ENCODE peak calls at places on chromosome 17, in ten cellular contexts. I is body of pancreas, H is A549, Y is uterus, B is sigmoid colon, E is stomach, L is upper lobe of left lung, X is ovary, Q is right lobe of liver, K is breast epithelium. Z is an unnamed sample.
A peak's percentile ranks its signal among the peaks of the same experiment; 100 is the strongest.

GRCh38 chr17:10151667-10152496 is 46.5 kb downstream of the GAS7 start:
- DNase-seq in I (no peak), H (no peak), Y (no peak), B (peak; percentile 74), E (peak; percentile 27), L (no peak), X (no peak), Q (no peak), K (no peak), Z (peak; percentile 37)

GRCh38 chr17:21033350-21033749 is 9.5 kb downstream of the USP22 start:
- DNase-seq in I (no peak), H (no peak), Y (no peak), B (no peak), E (no peak), L (no peak), X (no peak), Q (no peak), K (no peak), Z (no peak)

GRCh38 chr17:17439971-17440843 is 36.6 kb upstream of the MED9 start:
- DNase-seq in I (peak; percentile 67), H (peak; percentile 91), Y (no peak), B (no peak), E (peak; percentile 80), L (no peak), X (no peak), Q (peak; percentile 55), K (no peak), Z (peak; percentile 59)

GRCh38 chr17:27415090-27415795 is 41.0 kb upstream of the KSR1 start:
- DNase-seq in I (no peak), H (no peak), Y (no peak), B (peak; percentile 44), E (no peak), L (no peak), X (no peak), Q (no peak), K (no peak), Z (no peak)

GRCh38 chr17:12358477-12358876 is 307.2 kb upstream of the MYOCD start:
- DNase-seq in I (no peak), H (no peak), Y (peak; percentile 26), B (peak; percentile 84), E (no peak), L (peak; percentile 67), X (no peak), Q (no peak), K (no peak), Z (no peak)

GRCh38 chr17:75898791-75899190 is 2.0 kb upstream of the TRIM65 start:
- DNase-seq in I (no peak), H (no peak), Y (no peak), B (peak; percentile 64), E (no peak), L (peak; percentile 64), X (no peak), Q (no peak), K (no peak), Z (no peak)

GRCh38 chr17:71378741-71379140 is 742.1 kb upstream of the SOX9 start:
- DNase-seq in I (no peak), H (no peak), Y (no peak), B (no peak), E (no peak), L (no peak), X (no peak), Q (no peak), K (no peak), Z (no peak)

GRCh38 chr17:53749178-53749577 is 73.5 kb upstream of the KIF2B start:
- DNase-seq in I (no peak), H (no peak), Y (no peak), B (no peak), E (no peak), L (no peak), X (no peak), Q (no peak), K (no peak), Z (no peak)

GRCh38 chr17:67431210-67432015 is 54.3 kb downstream of the PITPNC1 start:
- DNase-seq in I (no peak), H (peak; percentile 61), Y (no peak), B (no peak), E (no peak), L (no peak), X (no peak), Q (no peak), K (no peak), Z (no peak)

GRCh38 chr17:1498869-1499268 is 6.4 kb upstream of the MYO1C start:
- DNase-seq in I (no peak), H (no peak), Y (no peak), B (no peak), E (no peak), L (no peak), X (no peak), Q (no peak), K (no peak), Z (no peak)

GRCh38 chr17:81927653-81928496 is at the start of gene MAFG:
- DNase-seq in I (peak; percentile 90), H (peak; percentile 98), Y (peak; percentile 94), B (peak; percentile 96), E (peak; percentile 94), L (peak; percentile 99), X (peak; percentile 93), Q (peak; percentile 92), K (peak; percentile 90), Z (peak; percentile 95)

GRCh38 chr17:1162116-1162855 is 17.5 kb downstream of the ABR start:
- DNase-seq in I (no peak), H (no peak), Y (no peak), B (no peak), E (no peak), L (no peak), X (no peak), Q (no peak), K (no peak), Z (no peak)

GRCh38 chr17:68184816-68185436 is 62.9 kb upstream of the AMZ2 start:
- DNase-seq in I (no peak), H (no peak), Y (no peak), B (no peak), E (no peak), L (no peak), X (no peak), Q (no peak), K (peak; percentile 13), Z (no peak)

GRCh38 chr17:72030067-72030899 is 90.5 kb upstream of the SOX9 start:
- DNase-seq in I (peak; percentile 48), H (peak; percentile 82), Y (peak; percentile 16), B (no peak), E (peak; percentile 26), L (no peak), X (no peak), Q (no peak), K (no peak), Z (peak; percentile 70)

GRCh38 chr17:45364531-45365390 is 47.9 kb upstream of the MAP3K14 start:
- DNase-seq in I (no peak), H (peak; percentile 44), Y (no peak), B (peak; percentile 56), E (no peak), L (no peak), X (no peak), Q (no peak), K (no peak), Z (no peak)

GRCh38 chr17:43874293-43874692 is 27.3 kb downstream of the CD300LG start:
- DNase-seq in I (peak; percentile 29), H (no peak), Y (no peak), B (no peak), E (peak; percentile 65), L (no peak), X (no peak), Q (no peak), K (no peak), Z (no peak)

GRCh38 chr17:57257213-57257873 is 1.0 kb downstream of the MSI2 start:
- DNase-seq in I (no peak), H (no peak), Y (no peak), B (no peak), E (no peak), L (no peak), X (no peak), Q (no peak), K (no peak), Z (no peak)

GRCh38 chr17:40074871-40075215 is 12.1 kb downstream of the THRA start:
- DNase-seq in I (no peak), H (no peak), Y (no peak), B (no peak), E (no peak), L (no peak), X (no peak), Q (no peak), K (no peak), Z (peak; percentile 55)

DNA sequence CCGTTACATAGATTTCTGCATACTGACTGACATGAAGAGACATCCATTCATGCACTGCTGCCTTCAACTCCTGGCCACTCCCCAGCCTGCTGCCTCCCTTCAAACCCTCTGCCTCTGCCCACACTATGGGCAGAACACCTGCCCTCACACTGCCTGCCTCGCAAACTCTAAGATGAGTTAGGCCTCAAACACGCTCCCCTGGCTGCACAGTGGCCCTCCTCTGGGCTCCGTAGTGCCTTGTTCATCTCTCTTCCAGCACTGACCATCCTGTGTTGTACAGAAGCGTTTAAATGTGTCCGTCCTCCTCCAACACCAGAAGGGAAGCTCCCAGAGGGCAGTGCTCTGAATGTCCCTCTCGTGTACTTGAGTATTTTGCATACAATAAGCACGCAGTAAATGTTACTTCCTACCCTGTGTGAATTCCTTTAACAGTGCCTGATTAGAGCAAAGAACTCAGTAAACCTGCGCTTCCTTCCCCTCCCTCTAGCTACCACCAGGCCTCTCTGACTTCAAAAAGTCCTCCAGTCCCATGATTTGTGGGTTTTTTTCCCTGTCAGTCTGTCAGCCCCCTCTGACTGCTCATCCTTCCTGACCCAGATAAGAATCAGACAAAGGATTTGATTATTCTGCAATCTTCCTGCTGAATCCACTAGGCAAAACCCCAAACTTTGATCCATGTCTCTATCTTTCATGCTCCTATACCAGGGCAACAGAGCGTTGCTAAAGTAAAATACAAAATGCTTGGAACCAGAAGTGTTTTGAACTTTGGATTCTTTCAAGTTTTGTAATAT is 3.9 kb downstream of the DHX33 start:
- DNase-seq in I (no peak), H (no peak), Y (no peak), B (no peak), E (no peak), L (no peak), X (no peak), Q (no peak), K (no peak), Z (no peak)
- TF ChIP-seq POLR2A in I (no peak), H (no peak), Y (no peak), B (no peak), E (no peak), L (no peak), X (no peak), Q (no peak), K (no peak), Z (no peak)

GRCh38 chr17:63493411-63493810 is 16.6 kb downstream of the ACE start:
- DNase-seq in I (no peak), H (no peak), Y (no peak), B (no peak), E (no peak), L (no peak), X (no peak), Q (no peak), K (no peak), Z (no peak)
- H3K4me3 ChIP-seq in I (no peak overlapping the region), H (no peak overlapping the region), Y (no peak overlapping the region), B (no peak overlapping the region), E (no peak overlapping the region), L (no peak overlapping the region), X (no peak overlapping the region), Q (no peak overlapping the region), K (no peak overlapping the region), Z (no peak overlapping the region)

GRCh38 chr17:78400581-78401240 is 22.3 kb downstream of the PGS1 start:
- DNase-seq in I (no peak), H (no peak), Y (no peak), B (no peak), E (no peak), L (no peak), X (no peak), Q (no peak), K (no peak), Z (no peak)
- TF ChIP-seq POLR2A in I (no peak), H (no peak), Y (no peak), B (no peak), E (no peak), L (no peak), X (no peak), Q (no peak), K (no peak), Z (no peak)

GRCh38 chr17:80203448-80204092 is 16.6 kb downstream of the SGSH start:
- DNase-seq in I (no peak), H (no peak), Y (peak; percentile 8), B (no peak), E (no peak), L (no peak), X (no peak), Q (no peak), K (no peak), Z (no peak)
- H3K4me3 ChIP-seq in I (no peak overlapping the region), H (no peak overlapping the region), Y (no peak overlapping the region), B (no peak overlapping the region), E (no peak overlapping the region), L (no peak overlapping the region), X (no peak overlapping the region), Q (no peak overlapping the region), K (no peak overlapping the region), Z (no peak overlapping the region)